ENCODE peak calls at places on chromosome 17, in six cellular contexts. J is lower leg skin, K is fibroblast of the aortic adventitia, H is transverse colon, T is Caco-2, I is epithelial cell of esophagus. W is an unnamed sample.

GRCh38 chr17:36705651-36706436 is 104.5 kb downstream of the MRM1 start:
- DNase-seq in T (peak; percentile 66), K (peak; percentile 26), H (peak; percentile 55), I (peak; percentile 57), J (no peak), W (no peak)

GRCh38 chr17:82315703-82316358 is 1.6 kb downstream of the CD7 start:
- DNase-seq in I (no peak), T (no peak), K (no peak), J (no peak), H (no peak), W (no peak)

GRCh38 chr17:47634870-47635269 is 14.8 kb upstream of the KPNB1 start:
- DNase-seq in T (no peak), H (no peak), I (no peak), K (no peak), J (no peak), W (no peak)

GRCh38 chr17:79395046-79395445 is 215.8 kb downstream of the RBFOX3 start:
- DNase-seq in K (no peak), J (no peak), T (no peak), I (no peak), H (no peak), W (no peak)

GRCh38 chr17:83162035-83162745 is 82.8 kb downstream of the METRNL start:
- DNase-seq in I (no peak), T (no peak), J (peak; percentile 13), H (no peak), K (no peak), W (no peak)

GRCh38 chr17:10775058-10775457 is 28.8 kb downstream of the TMEM238L start:
- DNase-seq in K (no peak), T (no peak), J (no peak), I (no peak), H (peak; percentile 75), W (no peak)

GRCh38 chr17:72342582-72343527 is 222.0 kb downstream of the SOX9 start:
- DNase-seq in I (no peak), K (no peak), J (no peak), T (no peak), H (no peak), W (no peak)

GRCh38 chr17:73338566-73339247 is 26.9 kb upstream of the CDC42EP4 start:
- DNase-seq in I (no peak), H (no peak), K (no peak), J (no peak), T (no peak), W (no peak)

GRCh38 chr17:14094676-14095075 is 25.4 kb downstream of the COX10 start:
- DNase-seq in J (no peak), K (no peak), H (no peak), I (no peak), T (no peak), W (no peak)

GRCh38 chr17:74117087-74117486 is 86.4 kb upstream of the RPL38 start:
- DNase-seq in H (no peak), I (no peak), J (no peak), K (no peak), T (no peak), W (no peak)

GRCh38 chr17:63446981-63447687 is 1.0 kb upstream of the CYB561 start:
- DNase-seq in I (no peak), H (peak; percentile 56), T (peak; percentile 76), J (no peak), K (peak; percentile 68), W (no peak)

GRCh38 chr17:77844681-77845080 is 113.8 kb upstream of the TNRC6C start:
- DNase-seq in T (no peak), J (no peak), H (no peak), K (no peak), I (no peak), W (no peak)

GRCh38 chr17:46097497-46097896 is 95.7 kb downstream of the KANSL1 start:
- DNase-seq in I (no peak), J (no peak), K (no peak), T (no peak), H (no peak), W (no peak)

GRCh38 chr17:45740553-45741330 is 43.4 kb upstream of the CRHR1 start:
- DNase-seq in T (peak; percentile 55), K (peak; percentile 3), H (no peak), J (no peak), I (peak; percentile 22), W (no peak)

GRCh38 chr17:81808778-81809555 is 5.0 kb downstream of the GCGR start:
- DNase-seq in J (no peak), I (no peak), K (no peak), H (no peak), T (peak; percentile 59), W (no peak)

GRCh38 chr17:49076575-49077384 is 55.8 kb upstream of the B4GALNT2 start:
- DNase-seq in I (peak; percentile 55), J (no peak), H (no peak), T (no peak), K (peak; percentile 89), W (peak; percentile 67)

GRCh38 chr17:44863254-44863918 is 15.7 kb downstream of the HIGD1B start:
- DNase-seq in T (no peak), I (no peak), J (no peak), K (no peak), H (no peak), W (no peak)

GRCh38 chr17:71548540-71549190 is 572.2 kb upstream of the SOX9 start:
- DNase-seq in H (no peak), J (no peak), T (no peak), K (no peak), I (peak; percentile 50), W (no peak)

GRCh38 chr17:68457168-68457538 is at the start of gene WIPI1:
- DNase-seq in K (peak; percentile 23), J (no peak), T (no peak), H (peak; percentile 58), I (no peak), W (no peak)

GRCh38 chr17:75918112-75918445 is 13.4 kb upstream of the MRPL38 start:
- DNase-seq in I (no peak), K (no peak), H (no peak), T (no peak), J (no peak), W (no peak)

GRCh38 chr17:42118545-42118944 is 2.6 kb downstream of the KAT2A start:
- DNase-seq in T (peak; percentile 60), I (peak; percentile 57), K (peak; percentile 23), J (no peak), H (no peak), W (no peak)

GRCh38 chr17:73551756-73552155 is 92.5 kb downstream of the SDK2 start:
- DNase-seq in H (no peak), T (no peak), K (no peak), I (no peak), J (no peak), W (no peak)

DNA sequence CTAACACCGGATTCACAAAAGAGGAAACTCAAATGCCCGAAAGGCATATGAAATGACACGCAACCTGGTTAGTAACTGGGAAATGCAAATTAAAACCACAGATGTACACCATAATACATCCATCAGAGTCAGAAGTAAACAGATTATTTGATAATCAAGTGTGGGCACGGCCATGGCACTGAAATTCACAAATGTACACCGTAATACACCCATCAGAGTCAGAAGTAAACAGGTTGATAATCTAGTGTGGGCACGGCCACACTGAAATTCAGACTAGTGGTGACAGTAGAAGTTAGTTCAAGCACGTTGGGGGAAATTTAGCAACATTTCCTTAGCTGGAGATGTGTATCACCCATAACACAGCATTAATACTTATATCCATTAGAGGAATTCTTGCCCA is 172.0 kb upstream of the RPH3AL start:
- DNase-seq in I (no peak), H (no peak), K (no peak), J (no peak), T (no peak), W (no peak)
- H3K4me3 ChIP-seq in I (no peak overlapping the region), H (no peak overlapping the region), K (no peak overlapping the region), J (no peak overlapping the region), T (no peak overlapping the region), W (no peak overlapping the region)

GRCh38 chr17:16479264-16479663 is 12.7 kb downstream of the LRRC75A start:
- DNase-seq in H (no peak), K (no peak), J (no peak), I (no peak), T (no peak), W (no peak)
- TF ChIP-seq CTCF in H (no peak), K (no peak), J (no peak), I (no peak), T (no peak), W (no peak)

DNA sequence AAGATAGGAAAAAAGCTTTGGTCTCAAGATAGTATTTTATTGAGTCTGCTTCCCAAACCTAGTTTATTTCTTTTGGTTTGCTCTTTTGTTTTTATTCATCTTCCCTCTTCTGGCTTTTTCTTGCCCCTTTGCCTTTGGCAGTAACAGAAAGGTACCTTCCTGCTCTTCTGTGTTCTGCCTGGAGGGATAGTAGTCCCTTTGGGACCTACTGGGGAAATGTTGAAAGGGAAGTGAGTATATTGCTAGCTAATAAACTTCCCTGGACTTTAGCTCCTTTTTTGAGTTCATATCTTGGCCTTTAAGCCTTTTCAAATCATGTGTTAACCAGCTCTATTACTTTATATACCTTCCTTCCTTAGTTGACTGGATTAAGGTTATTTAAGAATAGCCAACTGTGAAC is 46.0 kb downstream of the OMG start:
- DNase-seq in H (no peak), I (no peak), K (peak; percentile 34), T (no peak), J (no peak), W (no peak)
- H3K4me3 ChIP-seq in H (no peak overlapping the region), I (no peak overlapping the region), K (no peak overlapping the region), T (no peak overlapping the region), J (no peak overlapping the region), W (no peak overlapping the region)

GRCh38 chr17:50908860-50909764 is 43.0 kb upstream of the TOB1 start:
- DNase-seq in K (no peak), T (peak; percentile 84), I (no peak), H (no peak), J (peak; percentile 71), W (no peak)
- TF ChIP-seq CTCF in K (no peak), T (peak; percentile 70), I (no peak), H (no peak), J (no peak), W (no peak)

DNA sequence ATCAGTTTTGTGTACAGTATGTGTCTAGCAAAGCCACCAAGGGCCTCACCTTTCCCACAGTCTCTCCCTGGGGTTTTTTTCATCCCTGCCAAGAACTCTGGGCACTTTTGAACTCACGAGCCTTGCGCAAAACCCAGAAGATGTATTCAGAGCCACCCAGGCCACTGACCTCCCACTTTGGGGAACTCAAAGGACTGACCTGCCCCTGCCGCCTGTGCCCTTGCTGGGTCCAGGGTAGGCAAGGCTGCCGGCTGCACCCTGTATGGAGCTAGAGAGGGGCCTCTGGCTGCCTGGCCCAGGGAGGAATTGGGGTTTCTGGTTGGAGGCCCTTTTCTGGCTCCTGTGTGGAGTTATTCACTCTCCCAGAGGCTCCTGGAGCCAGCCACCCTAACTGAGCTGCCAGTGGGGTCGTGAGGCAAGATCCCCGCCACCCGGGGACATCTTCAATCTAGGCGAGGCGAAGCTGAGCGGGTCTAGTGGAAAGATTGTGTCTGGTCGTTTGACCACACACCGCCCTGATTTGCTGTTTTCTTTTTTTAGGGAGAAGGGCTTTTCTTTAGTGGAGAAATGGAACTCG is 1.9 kb downstream of the CDK5R1 start:
- DNase-seq in H (no peak), J (no peak), K (no peak), T (no peak), I (no peak), W (no peak)
- H3K4me3 ChIP-seq in H (no peak overlapping the region), J (no peak overlapping the region), K (no peak overlapping the region), T (no peak overlapping the region), I (peak overlapping the region; percentile 54), W (no peak overlapping the region)